ENCODE peak calls at places on chromosomes 3 and 15, in six cellular contexts. J is activated naive CD4-positive, alpha-beta T cell; G is mammary epithelial cell; T is ACHN; U is Kasumi-1; W is aorta. H is an unnamed sample.

GRCh38 chr3:196168808-196169391 is 42.3 kb downstream of the ZDHHC19 start:
- DNase-seq in J (no peak), G (no peak), T (no peak), U (no peak), W (no peak), H (no peak)

GRCh38 chr3:191235331-191236314 is 36.6 kb downstream of the OSTN start:
- DNase-seq in J (no peak), G (peak; percentile 9), T (no peak), U (no peak), W (no peak), H (no peak)

GRCh38 chr15:24898715-24899278 is 56.0 kb upstream of the SNRPN start:
- DNase-seq in J (no peak), G (no peak), T (no peak), U (no peak), W (no peak), H (no peak)

GRCh38 chr15:96285306-96285705 is 45.2 kb upstream of the NR2F2 start:
- DNase-seq in J (no peak), G (no peak), T (no peak), U (no peak), W (no peak), H (no peak)

GRCh38 chr15:78093242-78094020 is 1.1 kb downstream of the SH2D7 start:
- DNase-seq in J (no peak), G (peak; percentile 16), T (peak; percentile 89), U (no peak), W (peak; percentile 46), H (no peak)

GRCh38 chr15:91199511-91199910 is 99.5 kb downstream of the SV2B start:
- DNase-seq in J (no peak), G (no peak), T (no peak), U (no peak), W (no peak), H (no peak)

GRCh38 chr3:52086939-52087675 is 30.7 kb upstream of the DUSP7 start:
- DNase-seq in J (no peak), G (no peak), T (no peak), U (peak; percentile 76), W (peak; percentile 73), H (peak; percentile 8)

GRCh38 chr3:71702131-71703024 is 22.8 kb downstream of the EIF4E3 start:
- DNase-seq in J (no peak), G (no peak), T (no peak), U (no peak), W (no peak), H (no peak)

GRCh38 chr15:87639305-87640011 is 617.1 kb downstream of the NTRK3 start:
- DNase-seq in J (no peak), G (no peak), T (no peak), U (no peak), W (no peak), H (no peak)